ENCODE peak calls at places on chromosomes 5 and 9, in nine cellular contexts. G is A549, D is SK-N-SH, R is endothelial cell of umbilical vein, Q is HCT116, I is K562, P is HepG2, O is GM12878, C is H1. B is an unnamed sample.
A peak's percentile ranks its signal among the peaks of the same experiment; 100 is the strongest.

GRCh38 chr9:8531831-8532230 is 732.3 kb upstream of the DMAC1 start:
- DNase-seq in G (no peak), D (no peak), R (no peak), Q (no peak), I (no peak), P (no peak), O (no peak), C (no peak), B (no peak)

GRCh38 chr5:111954516-111955337 is 197.7 kb upstream of the NREP start:
- DNase-seq in G (no peak), D (no peak), R (no peak), Q (no peak), I (no peak), P (no peak), O (peak; percentile 28), C (no peak), B (no peak)

GRCh38 chr9:131620764-131621520 is 75.6 kb downstream of the PRRT1B start:
- DNase-seq in G (no peak), D (no peak), R (no peak), Q (no peak), I (no peak), P (no peak), O (no peak), C (no peak), B (peak; percentile 82)

GRCh38 chr9:87701931-87702421 is 23.9 kb upstream of the CTSL start:
- DNase-seq in G (no peak), D (no peak), R (no peak), Q (no peak), I (no peak), P (no peak), O (no peak), C (no peak), B (no peak)

GRCh38 chr5:74320526-74320925 is 320.0 kb downstream of the ENC1 start:
- DNase-seq in G (no peak), D (no peak), R (no peak), Q (no peak), I (no peak), P (no peak), O (no peak), C (no peak), B (no peak)

GRCh38 chr9:17594961-17595360 is 16.1 kb downstream of the SH3GL2 start:
- DNase-seq in G (no peak), D (no peak), R (no peak), Q (no peak), I (no peak), P (no peak), O (no peak), C (no peak), B (no peak)

GRCh38 chr5:96064905-96065304 is 103.3 kb upstream of the ELL2 start:
- DNase-seq in G (no peak), D (no peak), R (peak; percentile 26), Q (no peak), I (no peak), P (no peak), O (no peak), C (no peak), B (no peak)

GRCh38 chr5:3299441-3299840 is 296.2 kb upstream of the IRX1 start:
- DNase-seq in G (no peak), D (no peak), R (no peak), Q (no peak), I (no peak), P (no peak), O (no peak), C (no peak), B (no peak)

GRCh38 chr9:840343-840742 is 1.2 kb upstream of the DMRT1 start:
- DNase-seq in G (no peak), D (no peak), R (no peak), Q (no peak), I (no peak), P (no peak), O (no peak), C (no peak), B (peak; percentile 46)
- TF ChIP-seq CTCF in G (no peak), D (no peak), R (no peak), Q (no peak), I (no peak), P (no peak), O (peak; percentile 7), C (no peak), B (no peak)

GRCh38 chr5:9774472-9775079 is 144.4 kb upstream of the TAS2R1 start:
- DNase-seq in G (no peak), D (no peak), R (no peak), Q (no peak), I (no peak), P (peak; percentile 3), O (no peak), C (no peak), B (no peak)
- H3K4me3 ChIP-seq in G (no peak overlapping the region), D (no peak overlapping the region), R (no peak overlapping the region), Q (no peak overlapping the region), I (no peak overlapping the region), P (no peak overlapping the region), O (no peak overlapping the region), C (no peak overlapping the region), B (no peak overlapping the region)

GRCh38 chr5:40832345-40832744 is 2.7 kb downstream of the RPL37 start:
- DNase-seq in G (no peak), D (no peak), R (no peak), Q (no peak), I (no peak), P (no peak), O (no peak), C (no peak), B (no peak)
- TF ChIP-seq MAX in G (no peak), D (no peak), R (no peak), Q (no peak), I (no peak), P (no peak), O (no peak), C (no peak), B (no peak)

GRCh38 chr5:171321447-171321846 is 12.4 kb downstream of the TLX3 start:
- DNase-seq in G (no peak), D (no peak), R (no peak), Q (no peak), I (no peak), P (no peak), O (no peak), C (no peak), B (no peak)
- TF ChIP-seq CTCF in G (no peak), D (no peak), R (no peak), Q (no peak), I (no peak), P (no peak), O (no peak), C (no peak), B (no peak)

DNA sequence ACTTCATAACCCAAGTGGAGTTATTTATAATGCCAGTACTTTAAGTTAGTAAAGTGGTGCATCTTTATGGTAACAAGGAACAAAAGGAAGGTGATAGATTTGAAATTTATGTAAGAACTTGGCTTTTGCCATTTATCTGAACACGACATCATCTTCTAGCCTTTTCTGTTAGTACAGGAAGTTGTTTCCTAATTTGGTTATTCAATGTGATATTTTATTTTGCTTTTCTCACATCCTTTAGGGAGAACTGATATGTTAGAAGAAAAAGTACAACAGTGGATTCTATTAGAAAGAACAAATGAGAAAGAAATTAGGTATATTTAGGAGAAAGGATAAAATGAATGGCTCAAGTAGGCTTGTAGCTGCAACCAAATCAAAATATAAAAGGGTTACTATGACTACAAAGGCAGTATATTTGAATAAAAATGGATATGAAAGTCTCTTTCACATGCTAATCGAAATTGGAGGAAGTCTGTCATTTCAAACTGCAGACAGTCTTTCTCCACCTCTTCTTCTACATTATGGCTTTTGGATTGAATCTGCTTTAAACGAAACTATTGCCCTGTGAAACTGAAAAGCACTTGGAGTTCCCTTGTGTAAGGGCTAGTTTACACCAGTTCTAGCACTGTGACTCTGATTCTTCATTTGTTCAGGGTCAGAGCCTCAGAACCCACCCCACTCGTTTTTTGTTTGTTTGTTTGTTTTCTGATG is 18.5 kb upstream of the SLC24A2 start:
- DNase-seq in G (no peak), D (no peak), R (no peak), Q (no peak), I (no peak), P (no peak), O (no peak), C (no peak), B (no peak)
- H3K4me3 ChIP-seq in G (no peak overlapping the region), D (no peak overlapping the region), R (no peak overlapping the region), Q (no peak overlapping the region), I (no peak overlapping the region), P (no peak overlapping the region), O (no peak overlapping the region), C (peak overlapping the region; percentile 42), B (no peak overlapping the region)

GRCh38 chr9:89798546-89799120 is 193.8 kb downstream of the GADD45G start:
- DNase-seq in G (no peak), D (no peak), R (no peak), Q (no peak), I (no peak), P (no peak), O (no peak), C (no peak), B (no peak)
- TF ChIP-seq MAX in G (no peak), D (no peak), R (no peak), Q (no peak), I (no peak), P (no peak), O (no peak), C (no peak), B (no peak)

DNA sequence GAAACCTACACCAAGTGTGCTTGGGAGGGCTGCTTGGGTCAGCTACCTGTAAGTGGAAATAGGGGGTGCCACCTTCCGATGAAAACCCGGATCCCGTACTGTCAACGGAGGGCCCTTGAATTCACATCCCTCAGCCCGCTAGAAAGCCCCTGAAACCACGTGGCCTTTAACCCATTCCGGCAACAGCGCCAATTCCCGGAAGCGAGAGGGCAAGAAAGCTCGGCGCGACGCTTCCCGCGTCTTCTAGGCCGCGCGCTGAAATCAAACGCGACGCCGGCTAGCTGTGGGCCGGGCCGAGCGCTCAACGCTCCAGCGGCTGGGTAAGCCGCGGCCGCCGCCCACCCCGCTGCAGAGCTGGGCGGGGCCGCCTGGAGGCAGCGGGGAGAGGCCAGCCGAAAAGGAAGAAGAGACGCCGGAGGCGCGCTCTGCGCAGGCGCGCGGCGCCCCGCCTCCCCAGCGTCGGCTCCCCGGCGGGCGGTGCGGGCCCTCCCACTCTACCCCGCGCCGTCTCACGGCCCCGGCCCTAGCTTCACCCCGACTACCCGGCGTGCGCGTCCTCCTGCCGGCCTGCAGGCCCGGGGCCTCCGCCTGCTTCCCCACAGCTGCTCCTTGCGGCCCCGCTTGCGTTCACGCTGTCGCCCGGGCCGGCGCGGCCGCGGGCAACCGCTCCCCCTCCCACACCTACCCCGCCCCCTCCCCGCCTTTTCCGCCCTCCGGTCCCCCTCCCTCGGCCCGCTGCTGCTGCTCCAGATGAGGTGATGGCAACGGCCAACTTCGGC is at the start of gene KIF2A:
- DNase-seq in G (peak; percentile 89), D (peak; percentile 98), R (peak; percentile 93), Q (peak; percentile 85), I (peak; percentile 97), P (peak; percentile 76), O (peak; percentile 78), C (peak; percentile 86), B (peak; percentile 97)
- TF ChIP-seq CTCF in G (no peak), D (no peak), R (peak; percentile 11), Q (no peak), I (peak; percentile 19), P (peak; percentile 36), O (no peak), C (no peak), B (no peak)

B was measured in NB4.